ENCODE peak calls at places on chromosome 20, in seven cellular contexts. Z is mesendoderm, D is IMR-90, I is neuronal stem cell, M is H1, S is mesenchymal stem cell, P is H9. Q is an unnamed sample.

GRCh38 chr20:33925867-33926266 is 67.8 kb upstream of the RALY start:
- DNase-seq in Z (no peak), D (peak), I (no peak), M (no peak), S (peak), P (no peak), Q (no peak)

GRCh38 chr20:63378626-63379025 is 17.5 kb upstream of the CHRNA4 start:
- DNase-seq in Z (peak), D (no peak), I (no peak), M (no peak), S (no peak), P (no peak), Q (no peak)

GRCh38 chr20:43140719-43141118 is 49.0 kb downstream of the PTPRT start:
- DNase-seq in Z (no peak), D (no peak), I (no peak), M (no peak), S (no peak), P (no peak), Q (no peak)

GRCh38 chr20:62816031-62816878 is 595 bp upstream of the COL9A3 start:
- DNase-seq in Z (peak), D (peak), I (peak), M (peak), S (peak), P (peak), Q (no peak)

GRCh38 chr20:52760791-52761190 is 211.4 kb upstream of the TSHZ2 start:
- DNase-seq in Z (peak), D (no peak), I (no peak), M (no peak), S (no peak), P (peak), Q (no peak)

GRCh38 chr20:29448806-29449470 is 1808.5 kb upstream of the DEFB115 start:
- DNase-seq in Z (no peak), D (no peak), I (no peak), M (no peak), S (no peak), P (no peak), Q (no peak)

GRCh38 chr20:62143118-62143975 is at the start of the genes PSMA7 and SS18L1:
- DNase-seq in Z (peak), D (peak), I (peak), M (no peak), S (peak), P (peak), Q (peak)

GRCh38 chr20:20710847-20711315 is 1.6 kb downstream of the RALGAPA2 start:
- DNase-seq in Z (no peak), D (no peak), I (no peak), M (no peak), S (no peak), P (no peak), Q (peak)

GRCh38 chr20:51084598-51084997 is 61.7 kb upstream of the KCNG1 start:
- DNase-seq in Z (no peak), D (no peak), I (no peak), M (no peak), S (no peak), P (no peak), Q (no peak)

GRCh38 chr20:5376228-5376627 is 59.5 kb upstream of the PROKR2 start:
- DNase-seq in Z (no peak), D (no peak), I (no peak), M (no peak), S (no peak), P (no peak), Q (no peak)

GRCh38 chr20:25282796-25283195 is 34.9 kb downstream of the PYGB start:
- DNase-seq in Z (no peak), D (no peak), I (no peak), M (no peak), S (no peak), P (no peak), Q (no peak)

GRCh38 chr20:47468290-47469050 is 33.2 kb upstream of the NCOA3 start:
- DNase-seq in Z (no peak), D (no peak), I (no peak), M (no peak), S (no peak), P (no peak), Q (no peak)

GRCh38 chr20:34915749-34916455 is 39.5 kb downstream of the ACSS2 start:
- DNase-seq in Z (no peak), D (no peak), I (no peak), M (no peak), S (no peak), P (no peak), Q (no peak)

GRCh38 chr20:5041433-5041832 is 40.1 kb upstream of the SLC23A2 start:
- DNase-seq in Z (peak), D (no peak), I (no peak), M (no peak), S (peak), P (peak), Q (no peak)

GRCh38 chr20:25215521-25215920 is 20.0 kb downstream of the ENTPD6 start:
- DNase-seq in Z (no peak), D (no peak), I (no peak), M (no peak), S (no peak), P (no peak), Q (no peak)

GRCh38 chr20:4664691-4665360 is 56.9 kb upstream of the PRND start:
- DNase-seq in Z (no peak), D (no peak), I (no peak), M (no peak), S (no peak), P (no peak), Q (no peak)

GRCh38 chr20:53829086-53829703 is 235.6 kb upstream of the ZNF217 start:
- DNase-seq in Z (peak), D (peak), I (no peak), M (no peak), S (peak), P (no peak), Q (peak)

GRCh38 chr20:9999660-10000059 is 35.1 kb upstream of the ANKEF1 start:
- DNase-seq in Z (no peak), D (no peak), I (no peak), M (no peak), S (no peak), P (no peak), Q (no peak)

GRCh38 chr20:53621482-53622246 is 28.0 kb upstream of the ZNF217 start:
- DNase-seq in Z (peak), D (peak), I (no peak), M (no peak), S (peak), P (no peak), Q (peak)

GRCh38 chr20:59173938-59174496 is 10.4 kb downstream of the ZNF831 start:
- DNase-seq in Z (no peak), D (no peak), I (no peak), M (no peak), S (no peak), P (no peak), Q (no peak)

GRCh38 chr20:49037962-49038387 is 8.1 kb upstream of the CSE1L start:
- DNase-seq in Z (no peak), D (peak), I (no peak), M (no peak), S (peak), P (no peak), Q (no peak)

GRCh38 chr20:45114465-45115385 is at the start of gene WFDC5:
- DNase-seq in Z (no peak), D (no peak), I (no peak), M (no peak), S (no peak), P (no peak), Q (no peak)

GRCh38 chr20:41335591-41335990 is 5.0 kb upstream of the LPIN3 start:
- DNase-seq in Z (no peak), D (no peak), I (no peak), M (no peak), S (no peak), P (no peak), Q (no peak)

GRCh38 chr20:43895235-43895634 is 19.4 kb upstream of the TOX2 start:
- DNase-seq in Z (no peak), D (peak), I (no peak), M (no peak), S (no peak), P (no peak), Q (no peak)

GRCh38 chr20:32685541-32686529 is 12.1 kb upstream of the C20orf203 start:
- DNase-seq in Z (no peak), D (peak), I (no peak), M (no peak), S (peak), P (no peak), Q (peak)

GRCh38 chr20:60921021-60921622 is 330.9 kb upstream of the CDH4 start:
- DNase-seq in Z (peak), D (peak), I (no peak), M (no peak), S (no peak), P (peak), Q (peak)

GRCh38 chr20:62047666-62048345 is 17.9 kb downstream of the TAF4 start:
- DNase-seq in Z (no peak), D (no peak), I (no peak), M (no peak), S (no peak), P (no peak), Q (no peak)

GRCh38 chr20:24766143-24766527 is 182.9 kb upstream of the CST7 start:
- DNase-seq in Z (no peak), D (no peak), I (no peak), M (no peak), S (no peak), P (no peak), Q (no peak)

GRCh38 chr20:63260521-63260920 is 6.3 kb upstream of the NKAIN4 start:
- DNase-seq in Z (no peak), D (no peak), I (no peak), M (no peak), S (no peak), P (no peak), Q (no peak)

GRCh38 chr20:32450484-32451061 is 92.4 kb downstream of the ASXL1 start:
- DNase-seq in Z (no peak), D (no peak), I (no peak), M (no peak), S (no peak), P (no peak), Q (no peak)

GRCh38 chr20:46485431-46485830 is 27.9 kb downstream of the ZNF334 start:
- DNase-seq in Z (peak), D (no peak), I (no peak), M (no peak), S (no peak), P (no peak), Q (peak)

GRCh38 chr20:49287555-49288249 is 9.8 kb upstream of the ZNFX1 start:
- DNase-seq in Z (peak), D (peak), I (no peak), M (no peak), S (peak), P (no peak), Q (peak)

DNA sequence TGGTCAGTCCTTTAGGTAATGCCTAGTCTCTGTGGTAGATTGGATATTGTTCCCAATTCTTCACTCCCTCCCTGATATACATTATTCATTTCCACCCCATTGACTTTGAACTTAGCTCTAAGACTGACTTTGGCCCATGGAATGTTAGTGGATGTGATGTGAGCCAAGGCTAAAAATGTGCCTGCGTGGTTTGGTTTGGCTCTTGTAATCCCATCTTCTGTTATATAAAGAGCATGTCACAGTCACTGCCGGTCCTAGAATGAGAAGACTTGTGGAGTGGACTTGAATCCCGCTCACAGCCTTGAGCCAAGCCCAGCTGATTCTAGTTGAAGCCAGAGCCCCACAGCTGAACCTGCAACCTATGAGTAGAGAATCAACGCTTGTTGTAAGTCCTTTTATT is 23.6 kb upstream of the DNAAF9 start:
- DNase-seq in Z (no peak), D (peak), I (no peak), M (no peak), S (no peak), P (no peak), Q (no peak)
- H2BK5ac ChIP-seq in Z (no peak), D (no peak), I (no peak), M (no peak), S (no peak), P (no peak), Q (no peak)

GRCh38 chr20:57968111-57968510 is 258.3 kb upstream of the PMEPA1 start:
- DNase-seq in Z (peak), D (no peak), I (no peak), M (no peak), S (no peak), P (no peak), Q (no peak)
- H2BK5ac ChIP-seq in Z (no peak), D (no peak), I (no peak), M (no peak), S (no peak), P (no peak), Q (no peak)

GRCh38 chr20:1804554-1804956 is 90.7 kb upstream of the SIRPA start:
- DNase-seq in Z (no peak), D (no peak), I (no peak), M (no peak), S (no peak), P (no peak), Q (no peak)

GRCh38 chr20:1802385-1803215 is 92.6 kb upstream of the SIRPA start:
- DNase-seq in Z (peak), D (peak), I (peak), M (no peak), S (peak), P (peak), Q (peak)

GRCh38 chr20:1805161-1805581 is 90.0 kb upstream of the SIRPA start:
- DNase-seq in Z (peak), D (no peak), I (no peak), M (no peak), S (no peak), P (no peak), Q (peak)

GRCh38 chr20:1803216-1804128 is 91.7 kb upstream of the SIRPA start:
- DNase-seq in Z (peak), D (peak), I (peak), M (peak), S (peak), P (peak), Q (peak)

GRCh38 chr20:1804129-1804503 is 91.1 kb upstream of the SIRPA start:
- DNase-seq in Z (no peak), D (no peak), I (no peak), M (no peak), S (no peak), P (no peak), Q (no peak)
- H2BK5ac ChIP-seq in Z (no peak), D (no peak), I (no peak), M (no peak), S (no peak), P (no peak), Q (no peak)

GRCh38 chr20:37345339-37346231 is at the start of gene SRC:
- DNase-seq in Z (peak), D (peak), I (peak), M (peak), S (peak), P (peak), Q (peak)
- H2BK5ac ChIP-seq in Z (peak), D (peak), I (no peak), M (no peak), S (no peak), P (no peak), Q (peak)

GRCh38 chr20:17808357-17808756 is 108.6 kb downstream of the BANF2 start:
- DNase-seq in Z (no peak), D (peak), I (no peak), M (no peak), S (peak), P (no peak), Q (peak)

GRCh38 chr20:17806739-17807441 is 107.1 kb downstream of the BANF2 start:
- DNase-seq in Z (peak), D (peak), I (no peak), M (no peak), S (no peak), P (peak), Q (peak)

GRCh38 chr20:17809714-17810631 is 110.2 kb downstream of the BANF2 start:
- DNase-seq in Z (peak), D (peak), I (no peak), M (no peak), S (peak), P (no peak), Q (no peak)

GRCh38 chr20:17807670-17808069 is 107.9 kb downstream of the BANF2 start:
- DNase-seq in Z (peak), D (peak), I (no peak), M (no peak), S (peak), P (no peak), Q (no peak)

GRCh38 chr20:17808782-17809181 is 109.0 kb downstream of the BANF2 start:
- DNase-seq in Z (no peak), D (no peak), I (no peak), M (no peak), S (no peak), P (no peak), Q (no peak)
- H2BK5ac ChIP-seq in Z (no peak), D (no peak), I (no peak), M (no peak), S (no peak), P (no peak), Q (no peak)